ENCODE peak calls at places on chromosomes 2 and 18, in five cellular contexts. F is IMR-90, Q is neuronal stem cell, T is H9, K is H1. Y is an unnamed sample.

GRCh38 chr2:20431772-20432171 is 15.1 kb upstream of the RHOB start:
- DNase-seq in Q (no peak), F (no peak), K (no peak), T (no peak), Y (no peak)

GRCh38 chr18:45332911-45333310 is 282.4 kb upstream of the SLC14A2 start:
- DNase-seq in F (no peak), K (no peak), T (no peak), Q (no peak), Y (no peak)

GRCh38 chr2:205235434-205235833 is 446.9 kb upstream of the NRP2 start:
- DNase-seq in F (no peak), Q (no peak), T (no peak), K (no peak), Y (no peak)

GRCh38 chr2:151290467-151290866 is 999 bp upstream of the NMI start:
- DNase-seq in Q (no peak), K (no peak), F (no peak), T (no peak), Y (no peak)

GRCh38 chr18:43396266-43396665 is 119.0 kb upstream of the SYT4 start:
- DNase-seq in K (no peak), T (no peak), Q (peak; percentile 20), F (no peak), Y (peak; percentile 50)

GRCh38 chr2:198615972-198616371 is 811.6 kb downstream of the PLCL1 start:
- DNase-seq in F (peak; percentile 8), Q (no peak), T (no peak), K (no peak), Y (peak; percentile 12)

GRCh38 chr18:5894215-5894612 is 1.1 kb downstream of the TMEM200C start:
- DNase-seq in K (no peak), Q (peak; percentile 12), F (peak; percentile 12), T (no peak), Y (no peak)

GRCh38 chr2:126894082-126894481 is 4.6 kb upstream of the TEX51 start:
- DNase-seq in Q (no peak), K (no peak), F (no peak), T (peak; percentile 10), Y (no peak)

GRCh38 chr2:149166958-149167810 is 128.7 kb downstream of the LYPD6B start:
- DNase-seq in F (no peak), T (no peak), K (no peak), Q (no peak), Y (peak; percentile 34)

GRCh38 chr2:236114959-236115358 is 53.2 kb downstream of the GBX2 start:
- DNase-seq in F (no peak), Q (no peak), T (no peak), K (no peak), Y (no peak)

GRCh38 chr18:39487932-39488331 is 1922.3 kb upstream of the CELF4 start:
- DNase-seq in K (no peak), F (no peak), T (no peak), Q (no peak), Y (no peak)

GRCh38 chr18:11658989-11659388 is 30.1 kb upstream of the GNAL start:
- DNase-seq in K (no peak), Q (no peak), F (no peak), T (peak; percentile 12), Y (no peak)

GRCh38 chr2:109216332-109216731 is 87.3 kb downstream of the SH3RF3 start:
- DNase-seq in F (no peak), K (no peak), Q (no peak), T (no peak), Y (no peak)

DNA sequence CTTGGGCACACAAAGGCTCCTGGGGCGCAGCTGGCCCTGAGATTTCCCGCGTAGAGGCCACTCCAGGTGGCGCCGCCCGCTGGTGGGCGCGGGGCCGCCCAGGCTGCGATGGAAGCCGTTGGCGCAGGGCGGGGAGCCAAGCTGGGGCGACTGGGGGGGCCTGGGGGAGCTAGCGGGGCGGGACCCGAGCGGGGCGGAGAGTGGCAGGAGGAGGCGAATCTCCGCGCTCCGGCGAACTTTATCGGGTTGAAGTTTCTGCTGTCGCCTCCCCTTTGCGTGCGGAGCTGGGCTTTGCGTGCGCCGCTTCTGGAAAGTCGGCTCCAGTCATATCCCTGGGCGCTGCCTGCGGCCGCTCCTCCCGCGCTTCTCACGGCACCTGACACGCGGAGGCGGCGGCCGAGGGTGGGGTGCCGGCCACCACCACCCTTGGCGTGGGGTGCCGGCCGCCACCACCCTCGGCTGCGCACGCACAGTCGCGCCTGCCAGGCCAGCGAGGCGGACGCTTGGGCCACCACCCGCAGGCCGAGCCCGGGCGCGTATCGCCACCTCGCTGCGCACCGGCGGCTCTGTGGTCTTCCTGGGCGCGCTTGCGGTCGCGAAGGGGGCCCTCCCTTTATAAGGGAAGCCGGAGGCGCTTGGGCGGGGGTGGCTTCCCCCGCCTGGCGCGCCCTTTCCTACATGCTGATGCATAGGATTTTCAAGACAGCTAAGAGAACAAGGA is 919 bp upstream of the CYP1B1 start:
- DNase-seq in T (peak; percentile 84), Q (peak; percentile 65), K (no peak), F (peak; percentile 90), Y (peak; percentile 98)
- H2BK15ac ChIP-seq in T (no peak overlapping the region), Q (no peak overlapping the region), K (no peak overlapping the region), F (no peak overlapping the region), Y (peak overlapping the region; percentile 12)

GRCh38 chr2:25491966-25492532 is 150.3 kb upstream of the DNMT3A start:
- DNase-seq in Q (no peak), K (no peak), F (peak; percentile 80), T (no peak), Y (peak; percentile 77)
- H3K23ac ChIP-seq in Q (no peak overlapping the region), K (no peak overlapping the region), F (no peak overlapping the region), T (no peak overlapping the region), Y (no peak overlapping the region)

DNA sequence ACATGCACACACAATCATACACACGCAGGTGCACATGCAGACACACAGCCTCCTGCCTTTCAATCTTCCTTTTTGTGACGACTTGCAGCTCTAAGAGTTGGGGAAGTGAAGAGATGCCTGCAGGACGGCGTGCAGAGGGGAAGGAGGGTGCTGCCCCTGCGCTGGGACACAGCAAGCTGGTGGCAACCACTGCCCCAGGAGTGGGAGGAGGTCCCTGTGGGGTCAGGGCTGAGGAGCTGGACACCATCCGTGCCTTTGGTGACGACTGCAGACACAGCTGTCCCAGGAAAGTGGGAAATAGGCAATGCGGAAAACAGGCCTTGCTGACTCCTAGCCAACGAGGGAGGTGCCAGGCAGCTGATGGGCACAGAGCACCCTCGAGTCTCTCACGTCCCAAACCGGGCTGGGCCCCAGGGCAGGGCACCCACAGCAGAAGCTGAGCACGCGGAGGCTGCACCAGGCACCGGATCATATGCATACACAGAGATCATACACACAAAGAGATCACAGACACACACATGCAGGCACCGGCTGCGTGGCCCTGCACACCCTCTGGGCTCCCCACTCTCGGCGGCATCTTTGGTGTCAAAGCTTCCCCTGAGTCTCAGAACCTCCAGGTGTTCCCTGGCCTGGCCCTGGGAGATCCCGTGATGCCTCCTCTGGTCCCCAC is 146.1 kb downstream of the PXDN start:
- DNase-seq in K (no peak), T (peak; percentile 19), F (no peak), Q (no peak), Y (no peak)
- H3K14ac ChIP-seq in K (no peak overlapping the region), T (no peak overlapping the region), F (no peak overlapping the region), Q (peak overlapping the region; percentile 25), Y (peak overlapping the region; percentile 42)

DNA sequence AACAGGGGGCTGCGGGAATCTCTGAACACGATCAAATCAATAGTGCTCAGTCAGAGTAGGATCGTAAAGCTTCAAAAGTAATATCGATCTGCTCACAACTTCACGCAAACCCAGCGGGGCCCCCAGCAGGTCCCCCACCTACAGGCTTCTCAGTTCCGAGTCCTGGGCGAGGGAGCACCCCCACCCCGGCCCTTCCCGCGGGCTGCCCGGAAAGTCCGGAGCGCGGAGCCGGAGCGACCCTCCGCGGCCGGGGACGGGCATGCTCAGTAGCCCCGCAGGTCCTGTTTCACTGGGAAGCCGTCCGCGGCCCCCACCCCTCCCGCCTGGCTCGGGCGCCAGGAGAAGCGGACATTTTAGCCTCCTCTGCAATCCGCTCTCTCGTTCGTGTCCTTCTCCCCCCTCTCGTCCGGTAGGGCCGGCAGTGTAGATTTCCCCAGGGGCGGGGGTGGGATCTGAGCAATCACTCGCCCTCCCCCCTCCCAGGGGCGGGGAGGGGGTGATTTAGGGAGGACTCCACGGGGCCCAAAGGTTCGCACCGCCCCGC is 3.3 kb upstream of the SPRED2 start:
- DNase-seq in F (peak; percentile 85), K (no peak), Q (peak; percentile 84), T (peak; percentile 86), Y (peak; percentile 91)
- H2BK15ac ChIP-seq in F (peak overlapping the region; percentile 89), K (no peak overlapping the region), Q (peak overlapping the region; percentile 55), T (no peak overlapping the region), Y (peak overlapping the region; percentile 70)

GRCh38 chr2:22616031-22616430 is 768.9 kb upstream of the KLHL29 start:
- DNase-seq in F (no peak), T (peak; percentile 34), Q (no peak), K (no peak), Y (no peak)
- H3K23ac ChIP-seq in F (no peak overlapping the region), T (no peak overlapping the region), Q (no peak overlapping the region), K (no peak overlapping the region), Y (no peak overlapping the region)

GRCh38 chr2:190533968-190534309 is 583 bp downstream of the NEMP2 start:
- DNase-seq in T (no peak), Q (no peak), F (no peak), K (no peak), Y (peak; percentile 22)
- H3K14ac ChIP-seq in T (peak overlapping the region; percentile 64), Q (no peak overlapping the region), F (peak overlapping the region; percentile 98), K (no peak overlapping the region), Y (no peak overlapping the region)

GRCh38 chr2:201859886-201860285 is 53.5 kb downstream of the CDK15 start:
- DNase-seq in T (no peak), K (no peak), F (peak; percentile 91), Q (no peak), Y (peak; percentile 88)
- H2BK15ac ChIP-seq in T (no peak overlapping the region), K (no peak overlapping the region), F (peak overlapping the region; percentile 10), Q (no peak overlapping the region), Y (no peak overlapping the region)

Y was measured in mesenchymal stem cell.